ENCODE peak calls at places on chromosomes 12 and 14, in seven cellular contexts. One of them, this sample, is unnamed.
A peak's percentile ranks its signal among the peaks of the same experiment; 100 is the strongest.

GRCh38 chr12:69900720-69901131 is 75.7 kb downstream of the MYRFL start:
- DNase-seq in NCI-H1048: peak; percentile 29
- DNase-seq in HTR-8/SVneo: peak; percentile 35
- DNase-seq in PC-3: peak; percentile 86
- DNase-seq in caudate nucleus: peak; percentile 26
- DNase-seq in omental fat pad: peak; percentile 78
- DNase-seq in HCT116: peak; percentile 45
- DNase-seq in this sample: peak; percentile 83

GRCh38 chr14:81382517-81383225 is 17.5 kb downstream of the STON2 start:
- DNase-seq in NCI-H1048: no peak
- DNase-seq in HTR-8/SVneo: no peak
- DNase-seq in PC-3: peak; percentile 81
- DNase-seq in caudate nucleus: no peak
- DNase-seq in omental fat pad: no peak
- DNase-seq in HCT116: no peak
- DNase-seq in this sample: no peak

GRCh38 chr12:53060064-53060720 is 10.3 kb downstream of the TNS2 start:
- DNase-seq in NCI-H1048: no peak
- DNase-seq in HTR-8/SVneo: no peak
- DNase-seq in PC-3: no peak
- DNase-seq in caudate nucleus: no peak
- DNase-seq in omental fat pad: no peak
- DNase-seq in HCT116: no peak
- DNase-seq in this sample: no peak

GRCh38 chr12:120903382-120903817 is 758 bp downstream of the SPPL3 start:
- DNase-seq in NCI-H1048: no peak
- DNase-seq in HTR-8/SVneo: peak; percentile 56
- DNase-seq in PC-3: peak; percentile 42
- DNase-seq in caudate nucleus: peak; percentile 26
- DNase-seq in omental fat pad: peak; percentile 32
- DNase-seq in HCT116: no peak
- DNase-seq in this sample: no peak

GRCh38 chr12:5656836-5657235 is 224.9 kb downstream of the NTF3 start:
- DNase-seq in NCI-H1048: no peak
- DNase-seq in HTR-8/SVneo: no peak
- DNase-seq in PC-3: no peak
- DNase-seq in caudate nucleus: no peak
- DNase-seq in omental fat pad: no peak
- DNase-seq in HCT116: no peak
- DNase-seq in this sample: no peak

GRCh38 chr14:66509874-66510273 is 1.9 kb downstream of the GPHN start:
- DNase-seq in NCI-H1048: no peak
- DNase-seq in HTR-8/SVneo: no peak
- DNase-seq in PC-3: no peak
- DNase-seq in caudate nucleus: no peak
- DNase-seq in omental fat pad: no peak
- DNase-seq in HCT116: no peak
- DNase-seq in this sample: no peak

GRCh38 chr12:48106574-48107251 is 834 bp upstream of the SENP1 start:
- DNase-seq in NCI-H1048: no peak
- DNase-seq in HTR-8/SVneo: no peak
- DNase-seq in PC-3: no peak
- DNase-seq in caudate nucleus: no peak
- DNase-seq in omental fat pad: no peak
- DNase-seq in HCT116: no peak
- DNase-seq in this sample: no peak

GRCh38 chr14:83147006-83147405 is 1613.4 kb upstream of the SEL1L start:
- DNase-seq in NCI-H1048: no peak
- DNase-seq in HTR-8/SVneo: no peak
- DNase-seq in PC-3: no peak
- DNase-seq in caudate nucleus: no peak
- DNase-seq in omental fat pad: no peak
- DNase-seq in HCT116: no peak
- DNase-seq in this sample: no peak

GRCh38 chr12:83945871-83946270 is 966.7 kb downstream of the SLC6A15 start:
- DNase-seq in NCI-H1048: no peak
- DNase-seq in HTR-8/SVneo: no peak
- DNase-seq in PC-3: peak; percentile 86
- DNase-seq in caudate nucleus: no peak
- DNase-seq in omental fat pad: no peak
- DNase-seq in HCT116: peak; percentile 3
- DNase-seq in this sample: no peak

GRCh38 chr12:2273288-2273687 is 220.5 kb downstream of the CACNA1C start:
- DNase-seq in NCI-H1048: no peak
- DNase-seq in HTR-8/SVneo: no peak
- DNase-seq in PC-3: no peak
- DNase-seq in caudate nucleus: no peak
- DNase-seq in omental fat pad: no peak
- DNase-seq in HCT116: no peak
- DNase-seq in this sample: no peak

GRCh38 chr14:20848316-20848954 is 42.8 kb upstream of the RNASE3 start:
- DNase-seq in NCI-H1048: no peak
- DNase-seq in HTR-8/SVneo: no peak
- DNase-seq in PC-3: peak; percentile 95
- DNase-seq in caudate nucleus: no peak
- DNase-seq in omental fat pad: no peak
- DNase-seq in HCT116: peak; percentile 32
- DNase-seq in this sample: no peak

This sample was measured in KG1.